ENCODE peak calls at places on chromosome X, in six cellular contexts. I is PC-3, R is SK-N-SH, J is GM23338, P is PC-9, T is HCT116. Y is an unnamed sample. For H3K9me2 and H3K4me1, the result is how much of the 10 kb centered on the place peaks cover.

GRCh38 chrX:17456526-17456925 is 81.5 kb downstream of the NHS start:
- DNase-seq in I (no peak), R (no peak), J (no peak), P (no peak), T (no peak), Y (no peak)

GRCh38 chrX:72309297-72310071 is 3.8 kb upstream of the CITED1 start:
- DNase-seq in I (no peak), R (no peak), J (peak), P (no peak), T (no peak), Y (no peak)

GRCh38 chrX:30570505-30570904 is 7.1 kb downstream of the TASL start:
- DNase-seq in I (peak), R (peak), J (peak), P (no peak), T (peak), Y (peak)

GRCh38 chrX:46838974-46839480 is 2.2 kb downstream of the RP2 start:
- DNase-seq in I (no peak), R (no peak), J (no peak), P (no peak), T (no peak), Y (no peak)

GRCh38 chrX:4547218-4547836 is 833.9 kb upstream of the PRKX start:
- DNase-seq in I (peak), R (peak), J (peak), P (peak), T (peak), Y (peak)

GRCh38 chrX:84415155-84415554 is 87.1 kb downstream of the HDX start:
- DNase-seq in I (no peak), R (no peak), J (no peak), P (no peak), T (no peak), Y (no peak)

GRCh38 chrX:134654398-134655012 is 3.8 kb downstream of the PLAC1 start:
- DNase-seq in I (no peak), R (no peak), J (no peak), P (no peak), T (no peak), Y (no peak)

GRCh38 chrX:139298437-139298836 is 232.1 kb upstream of the F9 start:
- DNase-seq in I (no peak), R (no peak), J (no peak), P (no peak), T (no peak), Y (no peak)

GRCh38 chrX:103941201-103941975 is 21.0 kb upstream of the TMSB15B start:
- DNase-seq in I (peak), R (peak), J (peak), P (no peak), T (no peak), Y (peak)

GRCh38 chrX:103373581-103373980 is 2.8 kb upstream of the BEX3 start:
- DNase-seq in I (peak), R (no peak), J (no peak), P (no peak), T (no peak), Y (no peak)

GRCh38 chrX:125387945-125388344 is 68.3 kb downstream of the TEX13C start:
- DNase-seq in I (no peak), R (no peak), J (no peak), P (no peak), T (no peak), Y (no peak)

GRCh38 chrX:125382148-125382628 is 62.5 kb downstream of the TEX13C start:
- DNase-seq in I (no peak), R (no peak), J (peak), P (no peak), T (no peak), Y (no peak)

GRCh38 chrX:125384843-125385242 is 65.2 kb downstream of the TEX13C start:
- DNase-seq in I (no peak), R (no peak), J (no peak), P (no peak), T (no peak), Y (no peak)

GRCh38 chrX:125378205-125378604 is 58.5 kb downstream of the TEX13C start:
- DNase-seq in I (peak), R (no peak), J (peak), P (no peak), T (no peak), Y (no peak)

GRCh38 chrX:125382889-125383288 is 63.2 kb downstream of the TEX13C start:
- DNase-seq in I (no peak), R (no peak), J (peak), P (no peak), T (no peak), Y (no peak)
- H3K9me2 ChIP-seq in I (under half), R (under half), J (under half), P (under half), T (under half), Y (under half)

DNA sequence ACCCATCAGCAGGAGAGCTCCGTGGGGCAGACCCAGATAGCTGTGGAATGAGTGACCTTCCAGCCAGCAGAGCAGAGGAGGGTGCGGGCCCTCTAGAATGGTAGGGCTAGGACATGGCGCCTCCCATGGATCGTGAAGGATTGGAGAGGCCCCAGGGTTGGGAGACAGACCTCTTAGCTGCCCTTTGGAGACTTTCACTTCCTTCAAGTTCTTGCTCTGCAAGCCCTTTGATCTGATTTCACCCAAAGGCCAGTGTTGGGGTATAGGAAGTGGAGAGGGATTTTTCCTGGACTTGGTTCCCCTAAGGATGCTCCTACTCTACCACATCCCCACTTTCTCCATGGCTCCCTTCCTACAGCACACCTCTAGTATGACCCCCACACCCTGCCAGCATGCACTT is 3.0 kb downstream of the SASH3 start:
- DNase-seq in I (no peak), R (no peak), J (no peak), P (no peak), T (no peak), Y (no peak)
- H3K4me1 ChIP-seq in I (under half), R (under half), J (under half), P (under half), T (under half), Y (half or more)

GRCh38 chrX:8743126-8743732 is 11.3 kb upstream of the ANOS1 start:
- DNase-seq in I (peak), R (peak), J (peak), P (peak), T (no peak), Y (peak)
- H3K9me2 ChIP-seq in I (under half), R (under half), J (under half), P (under half), T (under half), Y (under half)

GRCh38 chrX:21946925-21947641 is 6.6 kb downstream of the SMS start:
- DNase-seq in I (peak), R (no peak), J (peak), P (peak), T (no peak), Y (no peak)
- H3K4me1 ChIP-seq in I (under half), R (under half), J (half or more), P (under half), T (under half), Y (under half)

GRCh38 chrX:108123591-108124366 is 32.2 kb downstream of the ATG4A start:
- DNase-seq in I (no peak), R (no peak), J (no peak), P (no peak), T (no peak), Y (no peak)

GRCh38 chrX:108130889-108131288 is 39.3 kb downstream of the ATG4A start:
- DNase-seq in I (no peak), R (no peak), J (no peak), P (no peak), T (no peak), Y (no peak)

GRCh38 chrX:108122748-108123147 is 31.2 kb downstream of the ATG4A start:
- DNase-seq in I (no peak), R (no peak), J (no peak), P (no peak), T (no peak), Y (no peak)

GRCh38 chrX:108131471-108131870 is 39.9 kb downstream of the ATG4A start:
- DNase-seq in I (peak), R (no peak), J (no peak), P (peak), T (no peak), Y (no peak)

DNA sequence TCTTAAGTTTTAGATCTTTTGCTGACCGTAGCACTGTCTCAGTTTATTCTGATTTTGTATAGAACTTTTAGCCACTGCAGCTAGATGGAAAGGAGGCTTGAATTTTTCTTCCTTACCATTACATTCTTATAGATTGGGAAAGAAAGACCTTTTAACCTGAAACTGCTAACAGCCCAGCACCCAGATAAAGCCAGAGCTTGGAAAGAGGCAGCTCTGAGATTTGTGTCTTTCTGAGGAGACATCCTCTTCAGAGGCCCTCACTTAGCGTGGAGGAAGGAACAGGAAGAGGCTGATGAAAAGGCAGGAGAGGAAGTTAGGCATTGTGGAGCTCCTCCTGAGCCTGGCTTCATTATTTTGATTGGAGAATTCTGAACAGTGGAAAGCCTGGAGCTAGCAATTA is 35.1 kb downstream of the ATG4A start:
- DNase-seq in I (no peak), R (no peak), J (peak), P (no peak), T (no peak), Y (no peak)
- H3K9me2 ChIP-seq in I (under half), R (under half), J (under half), P (under half), T (under half), Y (under half)

GRCh38 chrX:12950851-12951589 is 23.9 kb upstream of the TMSB4X start:
- DNase-seq in I (no peak), R (peak), J (peak), P (no peak), T (no peak), Y (peak)
- H3K4me1 ChIP-seq in I (under half), R (under half), J (under half), P (under half), T (under half), Y (half or more)

GRCh38 chrX:82648062-82648461 is 860.0 kb upstream of the POU3F4 start:
- DNase-seq in I (peak), R (no peak), J (no peak), P (no peak), T (no peak), Y (no peak)
- H3K9me2 ChIP-seq in I (under half), R (under half), J (under half), P (under half), T (under half), Y (under half)

GRCh38 chrX:13000311-13000811 is 25.5 kb downstream of the TMSB4X start:
- DNase-seq in I (peak), R (no peak), J (no peak), P (no peak), T (no peak), Y (peak)
- H3K4me1 ChIP-seq in I (half or more), R (under half), J (under half), P (under half), T (under half), Y (half or more)

GRCh38 chrX:10197597-10198210 is 40.9 kb downstream of the CLCN4 start:
- DNase-seq in I (no peak), R (no peak), J (peak), P (no peak), T (no peak), Y (no peak)
- H3K9me2 ChIP-seq in I (under half), R (under half), J (under half), P (under half), T (under half), Y (under half)

DNA sequence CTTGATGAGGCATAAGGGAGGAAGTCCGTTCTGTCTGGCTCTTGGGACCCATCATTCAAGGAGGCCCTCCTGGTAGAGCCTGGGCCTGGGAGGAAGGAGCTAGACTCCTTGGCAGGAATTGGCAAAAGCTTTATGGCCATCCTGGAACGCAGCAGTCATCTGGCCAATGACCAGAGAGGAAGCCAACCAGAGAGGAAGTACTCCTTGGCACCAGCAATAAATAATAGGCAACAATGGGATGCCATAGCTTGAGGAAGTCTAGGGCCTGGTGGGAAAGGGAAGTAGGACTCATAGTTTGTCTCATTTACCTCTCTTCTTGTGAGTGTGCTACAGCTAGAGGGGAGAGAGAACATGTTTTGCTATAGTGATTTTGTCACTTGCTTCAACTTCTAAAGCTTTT is 53.1 kb downstream of the MSN start:
- DNase-seq in I (no peak), R (no peak), J (no peak), P (no peak), T (no peak), Y (no peak)
- H3K4me1 ChIP-seq in I (under half), R (under half), J (under half), P (under half), T (under half), Y (under half)

Y was measured in OCI-LY7.